ENCODE peak calls at places on chromosomes 11 and 22, in seven cellular contexts. D, K, T, V, E, W and A are unnamed samples.
A peak's percentile ranks its signal among the peaks of the same experiment; 100 is the strongest.

GRCh38 chr22:39601180-39601535 is 30.6 kb downstream of the CACNA1I start:
- DNase-seq in D (no peak), K (no peak), T (no peak), V (no peak), E (no peak), W (no peak), A (no peak)

GRCh38 chr11:134669796-134670195 is 257.8 kb upstream of the B3GAT1 start:
- DNase-seq in D (peak; percentile 2), K (no peak), T (no peak), V (no peak), E (no peak), W (no peak), A (peak; percentile 28)

GRCh38 chr11:124915541-124916369 is 3.3 kb upstream of the HEPN1 start:
- DNase-seq in D (no peak), K (no peak), T (no peak), V (no peak), E (no peak), W (no peak), A (no peak)

GRCh38 chr11:119207300-119207570 is 1.1 kb downstream of the CBL start:
- DNase-seq in D (no peak), K (no peak), T (no peak), V (peak; percentile 41), E (no peak), W (no peak), A (no peak)

GRCh38 chr22:47129902-47130301 is 367.5 kb downstream of the TBC1D22A start:
- DNase-seq in D (peak; percentile 75), K (no peak), T (no peak), V (peak; percentile 53), E (no peak), W (no peak), A (no peak)

GRCh38 chr11:88345408-88345807 is 7.9 kb upstream of the CTSC start:
- DNase-seq in D (no peak), K (no peak), T (no peak), V (peak; percentile 77), E (no peak), W (no peak), A (no peak)

GRCh38 chr11:66971483-66971882 is 3.6 kb upstream of the C11orf86 start:
- DNase-seq in D (no peak), K (no peak), T (no peak), V (no peak), E (no peak), W (no peak), A (no peak)

GRCh38 chr22:43812890-43813289 is 785 bp upstream of the EFCAB6 start:
- DNase-seq in D (no peak), K (no peak), T (no peak), V (no peak), E (no peak), W (no peak), A (no peak)

GRCh38 chr22:37777122-37777687 is 30.5 kb upstream of the GCAT start:
- DNase-seq in D (peak; percentile 90), K (peak; percentile 93), T (peak; percentile 62), V (peak; percentile 66), E (no peak), W (no peak), A (peak; percentile 88)

GRCh38 chr22:47902646-47903180 is 1140.3 kb downstream of the TBC1D22A start:
- DNase-seq in D (no peak), K (no peak), T (no peak), V (no peak), E (no peak), W (no peak), A (no peak)

GRCh38 chr11:117912497-117912896 is 16.7 kb downstream of the TMPRSS13 start:
- DNase-seq in D (no peak), K (no peak), T (no peak), V (no peak), E (no peak), W (no peak), A (no peak)

GRCh38 chr11:91804057-91804456 is 420.6 kb upstream of the FAT3 start:
- DNase-seq in D (no peak), K (no peak), T (no peak), V (no peak), E (no peak), W (no peak), A (no peak)

GRCh38 chr22:48680601-48681000 is 1147.1 kb downstream of the BRD1 start:
- DNase-seq in D (no peak), K (no peak), T (no peak), V (no peak), E (no peak), W (no peak), A (no peak)

GRCh38 chr11:6656581-6656915 is 939 bp upstream of the DCHS1 start:
- DNase-seq in D (no peak), K (no peak), T (no peak), V (no peak), E (no peak), W (no peak), A (no peak)

GRCh38 chr11:6655790-6656580 is at the start of gene DCHS1:
- DNase-seq in D (no peak), K (no peak), T (no peak), V (no peak), E (peak; percentile 54), W (peak; percentile 60), A (no peak)

GRCh38 chr11:6653656-6654055 is 2.0 kb downstream of the DCHS1 start:
- DNase-seq in D (no peak), K (no peak), T (no peak), V (no peak), E (no peak), W (no peak), A (no peak)

GRCh38 chr11:6654281-6655019 is 1.2 kb downstream of the DCHS1 start:
- DNase-seq in D (no peak), K (no peak), T (no peak), V (no peak), E (no peak), W (no peak), A (no peak)

GRCh38 chr11:6655020-6655789 is 404 bp downstream of the DCHS1 start:
- DNase-seq in D (no peak), K (no peak), T (no peak), V (no peak), E (no peak), W (peak; percentile 54), A (no peak)
- TF ChIP-seq POLR2A in D (no peak), K (no peak), T (no peak), V (no peak), E (no peak), W (peak; percentile 19), A (no peak)

DNA sequence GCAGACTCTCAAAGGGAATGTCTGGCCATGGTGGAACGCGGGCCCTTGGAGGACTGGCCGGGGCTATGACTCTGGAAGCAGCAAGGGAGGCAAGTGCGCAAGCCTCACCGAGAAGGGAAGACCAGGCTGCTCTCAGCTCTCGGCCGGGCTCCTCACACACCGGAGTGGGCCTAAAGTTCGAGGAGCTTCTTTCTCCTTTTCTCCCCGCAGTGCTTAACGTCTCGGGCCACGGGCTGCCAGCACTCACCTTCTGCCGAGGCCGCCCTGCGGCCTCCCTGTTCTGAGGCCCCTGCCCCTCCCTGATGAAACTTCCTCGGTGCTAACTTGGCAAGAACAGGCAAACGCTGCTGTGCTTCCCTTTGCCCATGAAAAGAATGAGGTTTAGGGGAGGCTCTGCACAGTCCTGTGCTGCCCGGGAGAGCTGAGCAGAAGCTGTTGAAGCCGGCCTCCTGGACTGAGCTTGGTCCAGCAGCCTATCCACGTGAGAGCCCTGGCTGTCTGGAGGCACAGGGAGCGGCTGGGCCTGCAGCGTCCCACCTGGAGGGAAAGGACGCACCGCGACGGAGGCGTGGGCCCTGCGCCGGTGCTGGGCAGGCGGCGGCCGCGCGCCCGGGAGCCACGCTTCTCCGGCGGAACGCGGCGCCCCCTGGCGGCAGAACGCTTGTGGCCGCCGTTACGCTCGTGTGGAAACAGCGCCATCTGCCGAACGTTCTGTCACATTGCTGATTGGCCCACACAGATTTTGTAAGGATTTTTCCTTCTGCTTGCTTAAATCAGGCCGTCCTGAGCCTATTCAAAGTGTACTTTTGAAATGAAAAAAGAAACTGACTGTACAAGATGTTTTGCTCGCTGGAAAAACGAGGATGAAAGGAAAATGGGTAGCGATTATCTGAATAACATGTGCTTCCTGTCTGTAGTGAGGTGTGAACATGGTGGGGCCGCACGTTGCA is 65.0 kb upstream of the TMEM45B start:
- DNase-seq in D (peak; percentile 67), K (peak; percentile 76), T (peak; percentile 37), V (peak; percentile 82), E (peak; percentile 68), W (peak; percentile 40), A (no peak)
- H3K4me3 ChIP-seq in D (peak overlapping the region; percentile 12), K (no peak overlapping the region), T (no peak overlapping the region), V (no peak overlapping the region), E (no peak overlapping the region), W (no peak overlapping the region), A (peak overlapping the region; percentile 27)

DNA sequence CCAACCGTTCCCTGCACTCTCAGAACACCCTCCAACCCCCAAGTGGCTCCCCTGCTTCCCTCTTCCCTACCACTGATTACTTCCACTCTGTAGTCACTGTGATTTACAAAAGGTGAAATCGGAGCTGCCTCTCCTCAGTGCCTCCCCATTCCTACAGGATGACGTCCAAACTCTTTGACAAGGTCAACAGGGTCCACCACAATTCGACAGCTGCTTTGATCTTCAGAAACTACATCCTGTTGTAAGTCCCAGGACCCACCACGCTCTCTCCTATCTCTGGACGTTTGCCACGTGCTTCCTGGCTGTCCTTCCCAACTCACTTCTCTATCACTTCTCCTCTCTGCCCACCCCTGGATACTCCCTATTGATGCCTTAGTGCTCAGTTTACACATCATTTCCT is 85.0 kb upstream of the EIF3D start:
- DNase-seq in D (no peak), K (no peak), T (no peak), V (no peak), E (no peak), W (no peak), A (no peak)
- TF ChIP-seq POLR2A in D (no peak), K (no peak), T (no peak), V (no peak), E (no peak), W (no peak), A (no peak)

GRCh38 chr22:20032407-20032991 is 11.6 kb downstream of the TANGO2 start:
- DNase-seq in D (no peak), K (no peak), T (no peak), V (no peak), E (no peak), W (no peak), A (no peak)
- H3K4me3 ChIP-seq in D (no peak overlapping the region), K (no peak overlapping the region), T (no peak overlapping the region), V (no peak overlapping the region), E (no peak overlapping the region), W (no peak overlapping the region), A (no peak overlapping the region)

GRCh38 chr11:32053151-32053550 is 37.7 kb upstream of the RCN1 start:
- DNase-seq in D (no peak), K (no peak), T (no peak), V (no peak), E (no peak), W (no peak), A (no peak)

GRCh38 chr11:32052218-32052617 is 38.7 kb upstream of the RCN1 start:
- DNase-seq in D (peak; percentile 48), K (peak; percentile 53), T (peak; percentile 15), V (peak; percentile 62), E (peak; percentile 39), W (peak; percentile 47), A (peak; percentile 65)

GRCh38 chr11:32045456-32045855 is 45.4 kb upstream of the RCN1 start:
- DNase-seq in D (no peak), K (no peak), T (no peak), V (no peak), E (no peak), W (no peak), A (no peak)

DNA sequence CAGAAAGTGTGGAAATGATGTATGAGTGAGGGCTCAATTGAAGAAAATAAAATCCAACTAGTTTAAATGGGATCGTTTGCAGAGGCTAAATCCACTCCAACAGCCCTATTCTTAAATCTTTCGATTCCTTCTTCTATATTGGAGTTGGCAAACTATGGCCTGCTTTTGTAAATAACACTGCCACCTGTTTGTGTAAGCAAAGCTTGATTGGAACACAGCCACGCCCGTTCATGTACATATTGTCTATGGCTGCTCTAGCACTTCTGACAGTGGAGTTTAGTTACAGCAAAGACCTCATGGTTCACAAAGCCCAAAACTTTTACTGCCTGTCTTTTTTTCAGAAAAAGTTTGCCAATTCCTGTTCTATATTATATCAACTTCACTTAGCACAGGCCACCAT is 40.6 kb upstream of the RCN1 start:
- DNase-seq in D (peak; percentile 42), K (no peak), T (no peak), V (no peak), E (no peak), W (no peak), A (no peak)
- TF ChIP-seq POLR2A in D (no peak), K (no peak), T (no peak), V (no peak), E (no peak), W (no peak), A (no peak)